ENCODE peak calls at places on chromosomes 5 and 9, in four cellular contexts. J is breast epithelium, R is IMR-90, F is heart left ventricle. Y is an unnamed sample.

GRCh38 chr5:16585028-16585667 is 31.6 kb downstream of the RETREG1 start:
- DNase-seq in R (no peak), J (no peak), F (no peak), Y (no peak)

GRCh38 chr5:138824924-138825863 is 49.9 kb downstream of the LRRTM2 start:
- DNase-seq in F (no peak), J (no peak), R (peak; percentile 39), Y (no peak)

GRCh38 chr9:21831841-21832509 is 29.5 kb downstream of the MTAP start:
- DNase-seq in R (peak; percentile 98), J (no peak), F (no peak), Y (no peak)

GRCh38 chr9:86405086-86405491 is 50.9 kb upstream of the TUT7 start:
- DNase-seq in F (no peak), R (no peak), J (no peak), Y (no peak)

GRCh38 chr5:1278656-1279442 is 16.0 kb downstream of the TERT start:
- DNase-seq in J (no peak), R (no peak), F (no peak), Y (no peak)

GRCh38 chr9:100111235-100111634 is 12.2 kb downstream of the INVS start:
- DNase-seq in J (no peak), F (peak; percentile 79), R (peak; percentile 98), Y (peak; percentile 77)

GRCh38 chr9:121179930-121180681 is 21.6 kb downstream of the RAB14 start:
- DNase-seq in R (no peak), F (no peak), J (no peak), Y (no peak)

GRCh38 chr5:141637693-141638419 is 1.1 kb downstream of the RELL2 start:
- DNase-seq in J (peak; percentile 64), R (peak; percentile 37), F (peak; percentile 58), Y (peak; percentile 62)

GRCh38 chr5:108749130-108749861 is 1.6 kb downstream of the FER start:
- DNase-seq in J (peak; percentile 62), F (no peak), R (no peak), Y (no peak)

GRCh38 chr5:143659614-143660238 is 152.2 kb upstream of the HMHB1 start:
- DNase-seq in J (no peak), F (no peak), R (no peak), Y (no peak)

DNA sequence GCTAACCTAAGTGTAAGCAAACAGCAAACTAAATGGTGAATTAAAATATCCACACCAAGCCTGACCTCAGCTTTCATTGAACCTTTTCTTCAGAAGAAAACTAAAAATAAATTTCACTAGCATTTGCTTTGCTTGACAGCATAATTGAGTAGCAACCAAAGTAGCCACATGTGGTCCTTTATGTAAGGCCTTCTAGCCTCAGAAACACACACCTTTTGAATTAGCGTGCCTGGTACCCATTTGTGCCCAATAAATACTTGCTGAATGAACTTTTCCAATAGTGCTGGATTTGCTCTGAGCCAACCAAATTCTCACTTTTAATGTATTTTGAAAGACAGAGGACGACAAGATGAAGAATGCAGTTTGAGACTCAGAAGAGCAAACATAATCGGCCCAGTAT is 2.1 kb upstream of the NIPBL start:
- DNase-seq in J (no peak), R (no peak), F (no peak), Y (no peak)
- H3K27ac ChIP-seq in J (peak overlapping the region; percentile 99), R (no peak overlapping the region), F (no peak overlapping the region), Y (peak overlapping the region; percentile 99)

DNA sequence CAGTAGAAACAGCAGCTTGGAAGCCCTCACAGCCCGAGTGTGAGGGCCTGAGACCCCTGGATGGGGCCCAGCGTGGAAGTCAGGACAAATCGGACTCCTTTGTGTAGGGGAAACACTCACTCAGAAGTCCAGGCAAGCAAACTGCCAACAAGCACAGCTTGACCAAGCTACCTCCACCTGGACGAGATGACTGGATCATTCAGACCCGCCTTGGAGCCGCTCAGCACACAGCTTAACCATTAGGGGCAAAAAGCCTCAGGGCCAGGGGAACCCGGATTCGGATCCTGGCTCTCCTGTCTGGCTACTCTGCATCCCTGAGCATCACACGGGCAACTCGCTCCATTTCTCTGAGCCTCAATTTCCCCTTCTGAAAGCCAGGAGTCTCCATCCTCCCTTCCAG is 64.3 kb upstream of the BARHL1 start:
- DNase-seq in F (no peak), J (no peak), R (no peak), Y (no peak)
- H3K27me3 ChIP-seq in F (peaks cover 11% of the 10 kb centered on the region), J (no peaks in the 10 kb centered on the region), R (peaks cover 40% of the 10 kb centered on the region), Y (no peaks in the 10 kb centered on the region)

GRCh38 chr9:124411514-124412227 is 3.6 kb downstream of the PSMB7 start:
- DNase-seq in F (no peak), R (peak; percentile 92), J (no peak), Y (no peak)

GRCh38 chr9:124414612-124415011 is 630 bp downstream of the PSMB7 start:
- DNase-seq in J (no peak), R (no peak), F (no peak), Y (no peak)

GRCh38 chr9:124415852-124416484 is 726 bp upstream of the PSMB7 start:
- DNase-seq in R (no peak), J (no peak), F (no peak), Y (peak; percentile 60)

GRCh38 chr9:124412228-124412575 is 3.0 kb downstream of the PSMB7 start:
- DNase-seq in F (no peak), R (no peak), J (no peak), Y (no peak)

GRCh38 chr9:124415102-124415851 is at the start of gene PSMB7:
- DNase-seq in F (peak; percentile 95), R (peak; percentile 96), J (peak; percentile 95), Y (peak; percentile 99)
- TF ChIP-seq POLR2A in F (no peak), R (peak; percentile 83), J (peak; percentile 48), Y (no peak)

GRCh38 chr5:172859966-172860365 is 25.9 kb downstream of the ERGIC1 start:
- DNase-seq in R (no peak), F (no peak), J (no peak), Y (no peak)
- H3K27ac ChIP-seq in R (peak overlapping the region; percentile 62), F (peak overlapping the region; percentile 94), J (peak overlapping the region; percentile 77), Y (peak overlapping the region; percentile 85)

GRCh38 chr5:136216230-136216629 is 23.3 kb upstream of the SMIM32 start:
- DNase-seq in F (no peak), J (no peak), R (no peak), Y (no peak)

GRCh38 chr5:136211282-136211681 is 18.3 kb upstream of the SMIM32 start:
- DNase-seq in R (no peak), F (no peak), J (no peak), Y (no peak)

GRCh38 chr5:136212252-136212721 is 19.3 kb upstream of the SMIM32 start:
- DNase-seq in F (peak; percentile 41), R (peak; percentile 48), J (no peak), Y (peak; percentile 75)

GRCh38 chr5:136215812-136216211 is 22.9 kb upstream of the SMIM32 start:
- DNase-seq in F (no peak), J (no peak), R (no peak), Y (no peak)

GRCh38 chr5:136213919-136214493 is 21.0 kb upstream of the SMIM32 start:
- DNase-seq in J (no peak), R (no peak), F (no peak), Y (no peak)
- H3K27me3 ChIP-seq in J (no peaks in the 10 kb centered on the region), R (peaks cover 29% of the 10 kb centered on the region), F (peaks cover 42% of the 10 kb centered on the region), Y (no peaks in the 10 kb centered on the region)

DNA sequence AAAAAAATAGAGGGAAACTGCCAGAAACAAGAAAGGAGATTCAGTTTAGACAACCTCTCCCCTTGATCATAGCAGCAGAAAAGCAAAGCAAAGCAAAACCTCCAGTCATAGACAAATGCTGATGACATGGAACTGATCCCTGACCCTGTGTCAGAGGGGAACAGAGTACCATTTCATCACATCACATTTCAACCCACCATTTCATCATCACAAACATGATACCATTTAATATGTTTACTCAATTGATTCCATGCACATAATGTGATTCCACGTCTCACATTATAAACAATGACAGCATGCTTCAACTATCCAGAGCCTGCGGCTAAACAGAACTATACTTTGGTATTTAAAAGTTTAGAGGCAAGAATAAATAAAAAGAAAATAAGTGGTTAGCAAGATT is 28.7 kb upstream of the ACOT12 start:
- DNase-seq in R (peak; percentile 97), J (no peak), F (no peak), Y (no peak)
- TF ChIP-seq POLR2A in R (no peak), J (no peak), F (no peak), Y (no peak)

DNA sequence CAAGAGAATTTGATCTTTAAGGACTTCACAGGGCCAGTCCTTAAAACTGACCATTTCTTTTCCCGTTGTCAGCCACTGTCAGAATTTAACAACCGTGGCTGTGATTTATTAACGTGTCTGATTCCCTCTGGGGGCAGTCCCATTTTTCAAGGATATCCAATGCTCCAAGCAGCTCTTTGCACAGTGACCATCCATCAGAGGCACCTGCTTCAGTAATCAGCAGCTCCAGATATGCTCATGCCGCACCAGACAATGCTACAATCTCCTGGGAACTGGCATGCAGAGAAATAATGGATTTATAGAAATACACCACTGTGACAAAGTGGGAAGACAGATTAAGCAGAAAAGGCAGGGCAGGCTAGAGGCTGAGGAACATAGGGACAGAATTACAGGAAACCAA is 163.3 kb upstream of the PPP1R2B start:
- DNase-seq in F (no peak), R (no peak), J (no peak), Y (no peak)
- H3K27ac ChIP-seq in F (peak overlapping the region; percentile 78), R (no peak overlapping the region), J (no peak overlapping the region), Y (no peak overlapping the region)

DNA sequence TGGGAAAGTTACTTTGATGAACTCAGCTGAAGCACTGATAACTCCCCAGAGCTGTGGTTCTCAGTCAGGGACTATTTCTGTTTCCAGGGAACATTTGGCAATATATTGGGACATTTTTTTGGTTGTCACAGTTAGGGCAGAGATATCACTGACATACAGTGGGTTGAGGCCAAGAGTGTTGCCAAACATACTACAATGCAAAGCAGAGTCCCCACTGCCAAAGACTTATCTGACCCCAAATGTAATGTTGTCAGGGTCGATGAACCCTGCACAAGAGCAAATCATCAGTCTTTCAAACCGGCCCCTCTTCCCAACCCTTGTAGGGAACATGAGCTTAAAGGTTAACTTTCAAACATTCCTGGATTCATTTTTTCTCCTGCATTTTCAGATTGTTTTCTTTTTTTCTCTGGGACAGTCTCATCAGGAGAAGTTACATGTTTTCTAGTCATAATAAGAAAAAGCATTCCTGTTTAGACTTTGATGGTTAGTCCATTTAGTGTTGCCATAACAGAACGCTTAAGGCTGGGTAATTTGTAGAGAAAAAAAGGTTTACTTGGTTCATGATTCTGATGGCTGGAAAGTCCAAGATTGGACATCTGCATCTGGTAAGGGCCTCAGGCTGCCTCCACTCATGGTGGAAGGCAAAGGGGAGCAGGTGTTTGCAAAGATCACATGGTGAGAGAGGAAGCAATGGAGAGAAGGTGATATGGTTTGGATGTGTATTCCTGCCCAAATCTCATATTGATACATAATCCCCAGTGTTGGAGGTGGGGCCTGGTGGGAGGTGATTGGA is 18.8 kb upstream of the SUB1 start:
- DNase-seq in F (no peak), J (no peak), R (no peak), Y (no peak)
- H3K27me3 ChIP-seq in F (no peaks in the 10 kb centered on the region), J (no peaks in the 10 kb centered on the region), R (peaks cover 4% of the 10 kb centered on the region), Y (no peaks in the 10 kb centered on the region)

Y was measured in testis.